ENCODE peak calls at places on chromosomes 7 and 10, in ten cellular contexts. G is GM20000; T is spleen; Q is tibial artery; E is naive thymus-derived CD8-positive, alpha-beta T cell; F is nucleus accumbens; I is substantia nigra; M is NCI-H345; X is HFFc6; Z is central memory CD4-positive, alpha-beta T cell. K is an unnamed sample.

GRCh38 chr10:3173173-3173878 is 744 bp upstream of the PITRM1 start:
- DNase-seq in M (peak), E (no peak), G (no peak), X (no peak), I (no peak), Z (no peak), F (no peak), Q (no peak), T (peak), K (no peak)

GRCh38 chr7:112770051-112770450 is 20.1 kb downstream of the TMEM168 start:
- DNase-seq in E (no peak), T (no peak), G (no peak), X (no peak), I (no peak), M (no peak), Z (no peak), F (no peak), Q (no peak), K (no peak)

GRCh38 chr10:121080324-121080807 is 229.2 kb downstream of the WDR11 start:
- DNase-seq in E (no peak), F (no peak), X (no peak), I (no peak), Z (no peak), G (no peak), M (no peak), T (no peak), Q (no peak), K (no peak)

GRCh38 chr10:121158988-121159579 is 307.9 kb downstream of the WDR11 start:
- DNase-seq in G (no peak), I (peak), Q (no peak), X (no peak), T (no peak), M (peak), E (no peak), Z (no peak), F (no peak), K (no peak)

GRCh38 chr7:143499246-143499645 is 21.6 kb downstream of the TAS2R41 start:
- DNase-seq in G (no peak), E (no peak), X (peak), M (no peak), T (no peak), Q (no peak), F (no peak), I (no peak), Z (no peak), K (no peak)

GRCh38 chr10:17793823-17794759 is 15.1 kb upstream of the MRC1 start:
- DNase-seq in E (no peak), X (no peak), Q (no peak), M (no peak), T (no peak), Z (no peak), F (no peak), G (no peak), I (no peak), K (no peak)

GRCh38 chr10:88386878-88387773 is 196.0 kb downstream of the RNLS start:
- DNase-seq in G (peak), X (peak), Q (no peak), M (no peak), Z (peak), F (peak), E (no peak), T (no peak), I (peak), K (peak)

GRCh38 chr7:146131701-146132100 is 15.1 kb downstream of the CNTNAP2 start:
- DNase-seq in F (no peak), I (no peak), T (no peak), X (no peak), M (no peak), E (no peak), Q (no peak), G (no peak), Z (no peak), K (peak)

GRCh38 chr10:18164093-18164492 is 23.9 kb downstream of the CACNB2 start:
- DNase-seq in Q (no peak), Z (no peak), T (no peak), G (no peak), E (no peak), X (no peak), M (no peak), F (no peak), I (no peak), K (peak)

GRCh38 chr7:129855234-129855673 is 97.5 kb downstream of the UBE2H start:
- DNase-seq in F (no peak), M (no peak), Q (no peak), X (peak), E (no peak), I (no peak), G (no peak), Z (no peak), T (no peak), K (no peak)

GRCh38 chr10:133342942-133343341 is 4.2 kb upstream of the PRAP1 start:
- DNase-seq in E (no peak), T (no peak), Z (no peak), Q (no peak), M (no peak), F (no peak), G (no peak), X (no peak), I (no peak), K (no peak)

GRCh38 chr7:92614586-92615237 is 24.5 kb upstream of the FAM133B start:
- DNase-seq in F (peak), T (no peak), Z (no peak), X (no peak), E (no peak), I (peak), G (no peak), Q (no peak), M (no peak), K (no peak)

GRCh38 chr10:72038458-72039001 is 49.8 kb downstream of the SPOCK2 start:
- DNase-seq in T (no peak), X (peak), Q (no peak), Z (no peak), I (no peak), M (no peak), F (no peak), G (no peak), E (no peak), K (no peak)

GRCh38 chr10:31210190-31210589 is 108.8 kb upstream of the ZEB1 start:
- DNase-seq in F (no peak), M (no peak), Z (no peak), Q (no peak), E (no peak), G (no peak), X (no peak), T (no peak), I (no peak), K (no peak)

GRCh38 chr7:40885503-40885902 is 750.7 kb downstream of the SUGCT start:
- DNase-seq in E (no peak), Z (no peak), F (no peak), G (no peak), I (no peak), Q (no peak), X (peak), T (no peak), M (no peak), K (peak)

GRCh38 chr10:83991986-83992753 is 147.1 kb upstream of the GHITM start:
- DNase-seq in Z (no peak), E (no peak), T (no peak), X (no peak), F (no peak), M (peak), G (peak), Q (no peak), I (peak), K (peak)

GRCh38 chr7:142795339-142795863 is 24.6 kb downstream of the PRSS2 start:
- DNase-seq in M (no peak), F (no peak), X (no peak), I (no peak), Q (no peak), G (no peak), T (peak), Z (peak), E (peak), K (no peak)

GRCh38 chr7:920351-921070 is 34.0 kb downstream of the ADAP1 start:
- DNase-seq in Q (peak), G (no peak), Z (no peak), I (no peak), F (peak), E (no peak), T (peak), M (no peak), X (no peak), K (no peak)

GRCh38 chr10:24701447-24701846 is 22.2 kb downstream of the ARHGAP21 start:
- DNase-seq in M (no peak), Z (no peak), Q (no peak), I (no peak), F (no peak), E (no peak), X (no peak), T (no peak), G (peak), K (no peak)

GRCh38 chr7:116259821-116260440 is 49.6 kb downstream of the TES start:
- DNase-seq in F (no peak), Q (no peak), X (peak), M (no peak), E (no peak), Z (no peak), I (no peak), T (no peak), G (no peak), K (no peak)

GRCh38 chr7:106999023-106999422 is 45.5 kb upstream of the PRKAR2B start:
- DNase-seq in X (no peak), Q (no peak), T (no peak), G (no peak), F (no peak), M (no peak), I (no peak), E (no peak), Z (no peak), K (no peak)

GRCh38 chr10:69213601-69214311 is 6.4 kb upstream of the HKDC1 start:
- DNase-seq in X (no peak), I (no peak), E (no peak), M (no peak), F (no peak), G (no peak), Z (no peak), T (no peak), Q (no peak), K (no peak)

GRCh38 chr7:154907651-154908620 is 95.0 kb downstream of the PAXIP1 start:
- DNase-seq in F (no peak), Z (no peak), T (peak), I (no peak), Q (no peak), X (no peak), G (no peak), E (no peak), M (no peak), K (no peak)

GRCh38 chr7:111301891-111302290 is 211.0 kb downstream of the LRRN3 start:
- DNase-seq in G (no peak), F (no peak), X (peak), T (no peak), E (no peak), Z (no peak), I (no peak), Q (no peak), M (no peak), K (no peak)

GRCh38 chr7:75735059-75735458 is 3.7 kb downstream of the HIP1 start:
- DNase-seq in Q (no peak), M (no peak), Z (no peak), E (no peak), T (no peak), X (no peak), F (no peak), G (no peak), I (no peak), K (no peak)

GRCh38 chr7:10237306-10237705 is 736.4 kb upstream of the PHF14 start:
- DNase-seq in X (no peak), T (no peak), I (no peak), Z (no peak), F (no peak), E (no peak), M (no peak), Q (no peak), G (no peak), K (peak)

GRCh38 chr10:33237736-33238624 is 96.5 kb downstream of the NRP1 start:
- DNase-seq in Q (no peak), M (no peak), I (no peak), F (no peak), X (peak), Z (no peak), E (no peak), T (no peak), G (no peak), K (peak)

GRCh38 chr10:132328738-132329137 is 3.3 kb upstream of the LRRC27 start:
- DNase-seq in E (no peak), M (no peak), Z (no peak), G (no peak), X (no peak), Q (peak), F (no peak), I (no peak), T (peak), K (no peak)

GRCh38 chr10:130300608-130301025 is 164.4 kb downstream of the GLRX3 start:
- DNase-seq in F (no peak), G (no peak), Q (peak), Z (no peak), E (peak), X (no peak), T (peak), I (no peak), M (no peak), K (peak)

GRCh38 chr10:77641788-77642397 is 4.3 kb upstream of the KCNMA1 start:
- DNase-seq in T (no peak), I (peak), F (peak), E (peak), Q (no peak), X (peak), M (peak), Z (peak), G (peak), K (peak)

GRCh38 chr7:17298840-17299476 is 506 bp downstream of the AHR start:
- DNase-seq in Z (peak), I (no peak), X (no peak), T (peak), E (peak), F (peak), M (peak), Q (peak), G (peak), K (peak)

GRCh38 chr7:23893172-23893941 is 183.3 kb downstream of the STK31 start:
- DNase-seq in Z (no peak), X (no peak), M (no peak), F (no peak), G (no peak), I (no peak), E (no peak), T (no peak), Q (no peak), K (peak)

GRCh38 chr10:76301950-76302349 is 870.5 kb downstream of the LRMDA start:
- DNase-seq in I (no peak), M (peak), T (no peak), G (no peak), Q (no peak), Z (no peak), E (no peak), F (no peak), X (no peak), K (peak)

GRCh38 chr7:6015917-6016652 is 7.0 kb downstream of the AIMP2 start:
- DNase-seq in X (peak), F (no peak), E (no peak), I (peak), T (no peak), Z (no peak), G (no peak), Q (peak), M (peak), K (peak)

GRCh38 chr7:103113164-103113563 is 35.7 kb downstream of the NAPEPLD start:
- DNase-seq in E (no peak), M (no peak), Z (no peak), I (no peak), F (no peak), X (peak), T (no peak), G (no peak), Q (no peak), K (peak)

GRCh38 chr10:1278304-1278703 is 222.1 kb downstream of the WDR37 start:
- DNase-seq in F (no peak), X (no peak), E (no peak), M (no peak), T (no peak), G (no peak), Z (no peak), I (no peak), Q (no peak), K (no peak)

GRCh38 chr10:11345224-11346054 is 266.0 kb downstream of the USP6NL start:
- DNase-seq in Z (no peak), I (no peak), Q (no peak), X (no peak), T (no peak), F (no peak), G (no peak), E (no peak), M (peak), K (peak)

GRCh38 chr10:1213252-1213651 is 157.1 kb downstream of the WDR37 start:
- DNase-seq in G (no peak), T (peak), X (no peak), M (no peak), E (no peak), Q (no peak), I (no peak), F (no peak), Z (no peak), K (no peak)

GRCh38 chr10:103709341-103709920 is 145.9 kb downstream of the SH3PXD2A start:
- DNase-seq in M (no peak), Q (no peak), I (peak), X (peak), E (no peak), G (no peak), Z (no peak), T (no peak), F (peak), K (no peak)

K was measured in H4.